ENCODE peak calls at places on chromosome 20, in nine cellular contexts. One of them, this sample, is unnamed.

GRCh38 chr20:57000441-57000968 is 265.9 kb downstream of the BMP7 start:
- DNase-seq in tibial artery: no peak
- DNase-seq in astrocyte of the cerebellum: no peak
- DNase-seq in SJSA1: no peak
- DNase-seq in fibroblast of mammary gland: no peak
- DNase-seq in PC-3: no peak
- DNase-seq in psoas muscle: no peak
- DNase-seq in OCI-LY7: no peak
- DNase-seq in fibroblast of lung: no peak
- DNase-seq in this sample: no peak

GRCh38 chr20:37354210-37355195 is 8.6 kb downstream of the SRC start:
- DNase-seq in astrocyte of the cerebellum: no peak
- DNase-seq in fibroblast of lung: no peak
- DNase-seq in OCI-LY7: no peak
- DNase-seq in tibial artery: no peak
- DNase-seq in PC-3: no peak
- DNase-seq in fibroblast of mammary gland: no peak
- DNase-seq in SJSA1: no peak
- DNase-seq in psoas muscle: no peak
- DNase-seq in this sample: no peak

GRCh38 chr20:35284992-35285805 is 627 bp upstream of the EIF6 start:
- DNase-seq in SJSA1: no peak
- DNase-seq in PC-3: no peak
- DNase-seq in astrocyte of the cerebellum: no peak
- DNase-seq in fibroblast of mammary gland: no peak
- DNase-seq in fibroblast of lung: no peak
- DNase-seq in tibial artery: no peak
- DNase-seq in OCI-LY7: no peak
- DNase-seq in psoas muscle: no peak
- DNase-seq in this sample: no peak

GRCh38 chr20:40245829-40246228 is 443.2 kb downstream of the MAFB start:
- DNase-seq in psoas muscle: no peak
- DNase-seq in fibroblast of mammary gland: no peak
- DNase-seq in tibial artery: no peak
- DNase-seq in SJSA1: no peak
- DNase-seq in fibroblast of lung: no peak
- DNase-seq in PC-3: no peak
- DNase-seq in OCI-LY7: no peak
- DNase-seq in astrocyte of the cerebellum: no peak
- DNase-seq in this sample: no peak

GRCh38 chr20:57653910-57654309 is 33.7 kb upstream of the ZBP1 start:
- DNase-seq in PC-3: peak
- DNase-seq in tibial artery: no peak
- DNase-seq in astrocyte of the cerebellum: no peak
- DNase-seq in fibroblast of lung: no peak
- DNase-seq in fibroblast of mammary gland: no peak
- DNase-seq in OCI-LY7: no peak
- DNase-seq in psoas muscle: no peak
- DNase-seq in SJSA1: no peak
- DNase-seq in this sample: no peak

GRCh38 chr20:23193985-23194384 is 107.9 kb upstream of the CD93 start:
- DNase-seq in psoas muscle: no peak
- DNase-seq in PC-3: no peak
- DNase-seq in fibroblast of mammary gland: no peak
- DNase-seq in SJSA1: no peak
- DNase-seq in astrocyte of the cerebellum: no peak
- DNase-seq in OCI-LY7: no peak
- DNase-seq in tibial artery: no peak
- DNase-seq in fibroblast of lung: no peak
- DNase-seq in this sample: peak

GRCh38 chr20:1402149-1402548 is 9.3 kb upstream of the FKBP1A start:
- DNase-seq in OCI-LY7: no peak
- DNase-seq in SJSA1: no peak
- DNase-seq in tibial artery: no peak
- DNase-seq in PC-3: peak
- DNase-seq in astrocyte of the cerebellum: no peak
- DNase-seq in fibroblast of mammary gland: peak
- DNase-seq in psoas muscle: no peak
- DNase-seq in fibroblast of lung: peak
- DNase-seq in this sample: no peak

GRCh38 chr20:14432597-14432996 is 95.2 kb upstream of the FLRT3 start:
- DNase-seq in SJSA1: no peak
- DNase-seq in psoas muscle: no peak
- DNase-seq in OCI-LY7: no peak
- DNase-seq in fibroblast of lung: no peak
- DNase-seq in astrocyte of the cerebellum: no peak
- DNase-seq in fibroblast of mammary gland: no peak
- DNase-seq in PC-3: no peak
- DNase-seq in tibial artery: no peak
- DNase-seq in this sample: no peak

DNA sequence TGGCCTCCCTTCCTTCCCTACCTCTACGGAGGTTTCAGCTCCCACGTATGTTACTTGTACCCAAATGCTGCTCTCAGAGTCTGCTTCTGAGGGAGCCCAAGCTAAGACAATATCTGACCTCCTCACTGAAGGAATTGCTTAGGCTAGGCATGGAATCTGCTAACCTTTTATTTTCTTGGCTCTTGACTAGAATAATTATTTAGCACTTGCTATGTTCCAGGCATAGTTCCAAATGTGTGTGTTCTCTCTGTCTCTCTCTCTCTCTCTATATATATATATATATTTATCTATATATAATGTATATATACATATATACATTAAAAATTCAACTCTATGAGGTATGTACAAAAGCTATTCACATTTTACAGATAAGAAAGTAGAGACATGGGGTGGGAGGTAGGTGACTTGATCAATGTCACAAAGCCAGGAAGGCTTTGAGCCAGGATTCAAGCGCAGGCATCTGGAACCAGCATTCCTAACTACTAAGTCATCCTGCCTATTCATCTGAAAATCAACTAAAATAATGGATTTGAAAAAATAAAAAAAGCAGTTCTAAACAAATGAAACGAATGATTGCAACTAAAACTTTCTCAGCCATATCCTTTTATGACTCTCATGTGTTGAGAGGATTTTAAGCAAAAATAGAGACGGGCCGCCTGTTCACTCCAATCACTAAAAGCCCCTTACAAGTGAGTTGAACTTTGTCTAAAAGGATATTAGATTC is 189.7 kb upstream of the JAG1 start:
- DNase-seq in SJSA1: peak
- DNase-seq in PC-3: peak
- DNase-seq in psoas muscle: no peak
- DNase-seq in OCI-LY7: no peak
- DNase-seq in fibroblast of mammary gland: peak
- DNase-seq in tibial artery: no peak
- DNase-seq in fibroblast of lung: peak
- DNase-seq in astrocyte of the cerebellum: peak
- DNase-seq in this sample: peak
- H3K4me3 ChIP-seq in SJSA1: no peak
- H3K4me3 ChIP-seq in PC-3: peak
- H3K4me3 ChIP-seq in psoas muscle: no peak
- H3K4me3 ChIP-seq in OCI-LY7: no peak
- H3K4me3 ChIP-seq in fibroblast of mammary gland: no peak
- H3K4me3 ChIP-seq in tibial artery: peak
- H3K4me3 ChIP-seq in fibroblast of lung: no peak
- H3K4me3 ChIP-seq in astrocyte of the cerebellum: no peak
- H3K4me3 ChIP-seq in this sample: peak

GRCh38 chr20:62203378-62204030 is 16.6 kb downstream of the HRH3 start:
- DNase-seq in fibroblast of mammary gland: peak
- DNase-seq in tibial artery: no peak
- DNase-seq in fibroblast of lung: no peak
- DNase-seq in OCI-LY7: no peak
- DNase-seq in psoas muscle: no peak
- DNase-seq in astrocyte of the cerebellum: no peak
- DNase-seq in SJSA1: no peak
- DNase-seq in PC-3: peak
- DNase-seq in this sample: peak

GRCh38 chr20:62200491-62201172 is 17.8 kb downstream of the MTG2 start:
- DNase-seq in psoas muscle: no peak
- DNase-seq in OCI-LY7: no peak
- DNase-seq in SJSA1: no peak
- DNase-seq in fibroblast of mammary gland: no peak
- DNase-seq in astrocyte of the cerebellum: no peak
- DNase-seq in fibroblast of lung: no peak
- DNase-seq in PC-3: no peak
- DNase-seq in tibial artery: no peak
- DNase-seq in this sample: no peak

GRCh38 chr20:62202083-62202395 is 18.0 kb downstream of the HRH3 start:
- DNase-seq in fibroblast of mammary gland: peak
- DNase-seq in SJSA1: no peak
- DNase-seq in PC-3: peak
- DNase-seq in astrocyte of the cerebellum: no peak
- DNase-seq in OCI-LY7: no peak
- DNase-seq in tibial artery: no peak
- DNase-seq in fibroblast of lung: no peak
- DNase-seq in psoas muscle: no peak
- DNase-seq in this sample: no peak

GRCh38 chr20:62202676-62203377 is 17.3 kb downstream of the HRH3 start:
- DNase-seq in OCI-LY7: no peak
- DNase-seq in psoas muscle: no peak
- DNase-seq in fibroblast of mammary gland: no peak
- DNase-seq in fibroblast of lung: no peak
- DNase-seq in astrocyte of the cerebellum: no peak
- DNase-seq in tibial artery: no peak
- DNase-seq in PC-3: no peak
- DNase-seq in SJSA1: no peak
- DNase-seq in this sample: no peak

GRCh38 chr20:62201173-62202082 is 18.6 kb downstream of the MTG2 start:
- DNase-seq in PC-3: no peak
- DNase-seq in OCI-LY7: peak
- DNase-seq in psoas muscle: no peak
- DNase-seq in fibroblast of mammary gland: no peak
- DNase-seq in fibroblast of lung: no peak
- DNase-seq in astrocyte of the cerebellum: no peak
- DNase-seq in tibial artery: no peak
- DNase-seq in SJSA1: no peak
- DNase-seq in this sample: no peak
- H3K4me3 ChIP-seq in PC-3: no peak
- H3K4me3 ChIP-seq in OCI-LY7: no peak
- H3K4me3 ChIP-seq in psoas muscle: no peak
- H3K4me3 ChIP-seq in fibroblast of mammary gland: no peak
- H3K4me3 ChIP-seq in fibroblast of lung: no peak
- H3K4me3 ChIP-seq in astrocyte of the cerebellum: no peak
- H3K4me3 ChIP-seq in tibial artery: no peak
- H3K4me3 ChIP-seq in SJSA1: no peak
- H3K4me3 ChIP-seq in this sample: no peak

DNA sequence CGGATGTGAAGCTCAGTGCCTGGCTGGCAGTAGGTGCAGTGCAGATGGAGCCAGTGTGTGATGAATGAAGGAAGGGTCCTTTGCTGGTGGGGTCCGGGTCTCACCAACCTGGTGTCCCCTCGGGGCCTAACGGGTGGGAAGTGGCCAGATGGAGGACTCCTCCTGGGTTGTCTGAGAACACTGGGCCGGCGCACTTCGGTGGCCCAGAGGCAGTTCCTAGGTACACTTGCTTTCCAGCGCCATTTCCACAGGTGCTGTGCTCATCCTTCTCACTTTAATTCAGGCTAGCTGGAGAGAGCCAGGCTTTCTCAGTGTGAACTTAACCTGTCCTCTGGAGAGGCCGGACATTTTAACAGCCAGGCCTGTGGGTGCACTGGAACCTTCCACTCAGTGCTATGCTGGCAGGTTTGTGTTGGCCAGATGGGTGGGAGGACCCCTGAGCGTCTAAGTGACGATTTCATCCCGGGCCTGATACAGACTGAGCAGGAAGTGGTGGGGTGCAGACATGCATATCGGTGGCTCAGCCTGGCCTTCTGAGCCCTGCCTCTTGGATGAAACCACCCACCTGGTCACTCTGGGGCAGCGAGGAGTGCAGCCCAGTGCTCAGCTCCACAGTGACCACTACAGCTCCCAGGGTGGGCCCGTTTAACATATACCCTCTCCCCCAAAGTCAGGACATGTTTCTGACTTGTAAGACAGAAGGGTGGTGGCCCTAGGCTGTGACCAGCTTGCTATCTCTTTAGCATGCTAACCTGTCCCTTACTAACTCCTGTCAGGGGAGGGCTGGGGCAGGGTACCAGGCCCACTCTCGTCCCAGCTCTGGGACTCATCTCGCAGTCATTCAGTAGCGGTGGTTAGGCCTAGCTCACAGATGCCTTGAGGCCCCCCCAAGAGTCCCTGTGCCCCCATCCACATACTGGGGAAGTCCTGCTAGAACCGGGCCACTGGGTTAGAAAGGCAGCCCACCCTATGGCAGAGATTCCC is 8.2 kb upstream of the PYGB start:
- DNase-seq in SJSA1: no peak
- DNase-seq in PC-3: no peak
- DNase-seq in fibroblast of lung: no peak
- DNase-seq in astrocyte of the cerebellum: no peak
- DNase-seq in OCI-LY7: peak
- DNase-seq in psoas muscle: no peak
- DNase-seq in tibial artery: peak
- DNase-seq in fibroblast of mammary gland: no peak
- DNase-seq in this sample: no peak
- H3K4me3 ChIP-seq in SJSA1: no peak
- H3K4me3 ChIP-seq in PC-3: no peak
- H3K4me3 ChIP-seq in fibroblast of lung: no peak
- H3K4me3 ChIP-seq in astrocyte of the cerebellum: no peak
- H3K4me3 ChIP-seq in OCI-LY7: no peak
- H3K4me3 ChIP-seq in psoas muscle: no peak
- H3K4me3 ChIP-seq in tibial artery: no peak
- H3K4me3 ChIP-seq in fibroblast of mammary gland: no peak
- H3K4me3 ChIP-seq in this sample: no peak

GRCh38 chr20:36303831-36304230 is 2.3 kb upstream of the DLGAP4 start:
- DNase-seq in psoas muscle: no peak
- DNase-seq in SJSA1: no peak
- DNase-seq in fibroblast of lung: no peak
- DNase-seq in OCI-LY7: no peak
- DNase-seq in astrocyte of the cerebellum: no peak
- DNase-seq in fibroblast of mammary gland: no peak
- DNase-seq in PC-3: no peak
- DNase-seq in tibial artery: no peak
- DNase-seq in this sample: no peak

GRCh38 chr20:36307412-36308317 is 1.5 kb downstream of the DLGAP4 start:
- DNase-seq in tibial artery: no peak
- DNase-seq in fibroblast of mammary gland: no peak
- DNase-seq in astrocyte of the cerebellum: no peak
- DNase-seq in OCI-LY7: no peak
- DNase-seq in fibroblast of lung: no peak
- DNase-seq in psoas muscle: no peak
- DNase-seq in SJSA1: no peak
- DNase-seq in PC-3: no peak
- DNase-seq in this sample: no peak

GRCh38 chr20:36306557-36307411 is 645 bp downstream of the DLGAP4 start:
- DNase-seq in fibroblast of mammary gland: no peak
- DNase-seq in OCI-LY7: no peak
- DNase-seq in SJSA1: no peak
- DNase-seq in psoas muscle: no peak
- DNase-seq in PC-3: no peak
- DNase-seq in astrocyte of the cerebellum: no peak
- DNase-seq in tibial artery: no peak
- DNase-seq in fibroblast of lung: no peak
- DNase-seq in this sample: no peak

GRCh38 chr20:36304786-36305495 is 1.2 kb upstream of the DLGAP4 start:
- DNase-seq in SJSA1: no peak
- DNase-seq in PC-3: no peak
- DNase-seq in fibroblast of mammary gland: no peak
- DNase-seq in psoas muscle: no peak
- DNase-seq in tibial artery: no peak
- DNase-seq in fibroblast of lung: no peak
- DNase-seq in astrocyte of the cerebellum: no peak
- DNase-seq in OCI-LY7: no peak
- DNase-seq in this sample: no peak

DNA sequence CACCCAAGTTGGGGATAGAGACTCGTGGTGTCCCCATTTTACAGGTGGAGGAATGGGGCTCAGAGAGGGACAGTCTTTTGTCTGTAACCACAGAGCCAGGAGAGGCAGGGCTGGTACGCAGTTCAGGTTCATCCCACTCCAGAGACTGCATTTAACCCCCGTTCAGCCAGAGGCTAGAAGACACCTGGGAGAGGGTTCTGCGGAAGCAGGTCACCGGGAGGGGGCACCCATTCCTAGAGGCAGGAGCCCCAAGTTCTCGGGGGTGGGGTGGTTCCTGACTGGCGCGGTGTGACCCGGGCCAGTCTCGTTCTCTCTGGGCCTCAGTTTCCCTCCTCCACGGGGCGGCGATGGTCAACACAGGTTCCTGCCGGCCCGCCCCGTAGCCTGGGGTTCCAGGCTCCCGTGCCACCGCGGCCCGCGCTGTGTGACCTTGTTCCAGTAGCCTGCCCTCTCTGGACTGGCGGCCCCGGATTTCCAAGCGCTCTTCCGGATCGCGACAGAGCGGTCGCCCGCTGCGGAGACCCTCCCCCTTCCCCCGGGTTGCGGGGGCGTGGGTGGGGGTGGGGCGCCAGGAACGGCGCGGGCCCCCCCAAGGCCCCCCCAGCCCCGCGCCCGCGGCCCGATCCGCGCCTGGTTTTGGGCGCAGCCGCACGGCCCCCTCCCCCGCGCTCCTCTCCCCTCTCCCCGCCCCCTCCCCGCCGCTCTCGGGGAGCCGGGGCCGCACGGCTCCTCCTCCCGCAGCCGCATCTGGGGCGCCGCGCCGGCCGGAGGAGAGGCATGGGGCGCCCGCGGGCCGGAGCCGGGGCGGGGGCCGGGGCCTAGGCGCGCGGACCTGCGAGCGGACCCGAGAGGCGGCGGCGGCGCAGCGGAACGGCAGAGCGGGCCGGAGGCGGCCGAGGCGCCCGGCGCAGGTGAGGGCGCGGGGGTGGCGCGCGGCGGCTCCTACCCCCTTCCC is at the start of gene DLGAP4:
- DNase-seq in tibial artery: no peak
- DNase-seq in astrocyte of the cerebellum: no peak
- DNase-seq in PC-3: no peak
- DNase-seq in SJSA1: no peak
- DNase-seq in fibroblast of lung: no peak
- DNase-seq in fibroblast of mammary gland: no peak
- DNase-seq in psoas muscle: no peak
- DNase-seq in OCI-LY7: no peak
- DNase-seq in this sample: no peak
- H3K4me3 ChIP-seq in tibial artery: peak
- H3K4me3 ChIP-seq in astrocyte of the cerebellum: no peak
- H3K4me3 ChIP-seq in PC-3: no peak
- H3K4me3 ChIP-seq in SJSA1: no peak
- H3K4me3 ChIP-seq in fibroblast of lung: no peak
- H3K4me3 ChIP-seq in fibroblast of mammary gland: no peak
- H3K4me3 ChIP-seq in psoas muscle: peak
- H3K4me3 ChIP-seq in OCI-LY7: no peak
- H3K4me3 ChIP-seq in this sample: no peak

This sample was measured in fibroblast of pulmonary artery.